ENCODE peak calls at places on chromosomes 12 and 14, in five cellular contexts. J is Panc1, U is A673, S is fibroblast of lung, Y is hepatocyte. K is an unnamed sample. For H3K4me1, the result is how much of the 10 kb centered on the place peaks cover.

GRCh38 chr12:113835913-113836312 is 130.2 kb downstream of the RBM19 start:
- DNase-seq in Y (no peak), S (no peak), J (no peak), U (no peak), K (no peak)

GRCh38 chr12:76621582-76622024 is 62.0 kb upstream of the OSBPL8 start:
- DNase-seq in Y (peak), U (peak), J (no peak), S (peak), K (peak)

GRCh38 chr12:55060470-55060869 is 40.7 kb downstream of the NEUROD4 start:
- DNase-seq in U (no peak), J (no peak), Y (no peak), S (no peak), K (peak)

GRCh38 chr12:67141405-67142018 is 127.6 kb upstream of the CAND1 start:
- DNase-seq in J (no peak), U (no peak), Y (no peak), S (no peak), K (no peak)

GRCh38 chr14:90300649-90301048 is 31.1 kb downstream of the NRDE2 start:
- DNase-seq in U (peak), S (peak), Y (no peak), J (no peak), K (no peak)

GRCh38 chr12:78189656-78190055 is 359.0 kb downstream of the NAV3 start:
- DNase-seq in Y (no peak), J (no peak), S (peak), U (no peak), K (no peak)

GRCh38 chr12:54009171-54010052 is 627 bp downstream of the HOXC8 start:
- DNase-seq in Y (peak), U (peak), J (no peak), S (no peak), K (no peak)

GRCh38 chr12:128191380-128191779 is 75.6 kb upstream of the TMEM132C start:
- DNase-seq in S (no peak), J (no peak), Y (no peak), U (no peak), K (no peak)

GRCh38 chr12:25771062-25771461 is 187.4 kb upstream of the RASSF8 start:
- DNase-seq in U (no peak), Y (no peak), S (peak), J (no peak), K (peak)

GRCh38 chr14:23631702-23632460 is 4.3 kb upstream of the DHRS2 start:
- DNase-seq in S (peak), J (peak), U (peak), Y (peak), K (peak)

GRCh38 chr12:119673634-119674033 is 5.7 kb downstream of the PRKAB1 start:
- DNase-seq in S (no peak), J (no peak), U (no peak), Y (no peak), K (no peak)

GRCh38 chr12:60197589-60197988 is 601.8 kb downstream of the SLC16A7 start:
- DNase-seq in Y (no peak), J (peak), S (peak), U (no peak), K (no peak)

GRCh38 chr12:75779891-75780501 is 251.6 kb downstream of the PHLDA1 start:
- DNase-seq in Y (no peak), U (peak), S (no peak), J (no peak), K (no peak)

GRCh38 chr12:110972870-110973269 is 52.5 kb upstream of the MYL2 start:
- DNase-seq in J (no peak), Y (no peak), U (no peak), S (no peak), K (no peak)

GRCh38 chr12:132150780-132151144 is 6.5 kb downstream of the NOC4L start:
- DNase-seq in S (no peak), J (no peak), Y (no peak), U (no peak), K (no peak)

GRCh38 chr14:24952851-24953666 is 96.9 kb downstream of the STXBP6 start:
- DNase-seq in U (peak), Y (peak), J (no peak), S (no peak), K (no peak)

GRCh38 chr12:6326316-6326959 is 15.4 kb downstream of the TNFRSF1A start:
- DNase-seq in U (peak), J (no peak), S (peak), Y (peak), K (no peak)

GRCh38 chr12:6390084-6390799 is 6.3 kb downstream of the LTBR start:
- DNase-seq in S (no peak), J (no peak), U (no peak), Y (no peak), K (no peak)

GRCh38 chr14:84591827-84592540 is 938.0 kb upstream of the FLRT2 start:
- DNase-seq in U (peak), J (no peak), S (no peak), Y (peak), K (no peak)

DNA sequence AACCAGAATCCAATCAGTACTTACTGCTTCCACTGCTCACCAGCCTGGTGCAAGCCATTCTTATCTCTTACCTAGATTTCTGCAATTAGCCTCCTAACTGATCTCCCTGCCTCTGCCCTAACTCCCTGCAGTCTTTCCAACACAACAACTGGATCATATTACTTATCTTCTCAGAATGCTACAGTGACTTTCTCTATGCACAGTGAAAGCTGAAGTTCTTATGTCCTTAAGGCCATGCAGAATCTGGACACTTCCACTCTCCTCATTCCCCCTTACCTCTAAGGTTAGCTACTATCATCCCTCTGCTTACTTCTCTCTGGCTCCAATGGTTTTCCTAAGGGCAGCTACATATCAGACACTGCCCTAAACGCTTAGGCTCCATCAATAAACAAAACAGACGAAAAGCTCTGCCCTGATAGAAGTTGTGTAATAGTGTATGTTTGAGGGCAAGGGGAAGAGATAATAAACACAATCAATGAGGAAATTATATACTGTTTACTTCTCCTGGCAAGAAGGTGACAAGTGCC is 4.0 kb downstream of the KTN1 start:
- DNase-seq in S (no peak), J (no peak), U (no peak), Y (no peak), K (no peak)
- H3K27ac ChIP-seq in S (no peak), J (peak), U (peak), Y (peak), K (no peak)

GRCh38 chr12:50219544-50219943 is 52.4 kb upstream of the CERS5 start:
- DNase-seq in U (no peak), S (no peak), J (no peak), Y (no peak), K (no peak)
- H3K4me1 ChIP-seq in U (under half), S (under half), J (under half), Y (under half), K (under half)

GRCh38 chr14:38116895-38117294 is 90.8 kb upstream of the SSTR1 start:
- DNase-seq in U (no peak), J (no peak), Y (no peak), S (no peak), K (no peak)
- H3K27ac ChIP-seq in U (no peak), J (no peak), Y (no peak), S (no peak), K (no peak)

DNA sequence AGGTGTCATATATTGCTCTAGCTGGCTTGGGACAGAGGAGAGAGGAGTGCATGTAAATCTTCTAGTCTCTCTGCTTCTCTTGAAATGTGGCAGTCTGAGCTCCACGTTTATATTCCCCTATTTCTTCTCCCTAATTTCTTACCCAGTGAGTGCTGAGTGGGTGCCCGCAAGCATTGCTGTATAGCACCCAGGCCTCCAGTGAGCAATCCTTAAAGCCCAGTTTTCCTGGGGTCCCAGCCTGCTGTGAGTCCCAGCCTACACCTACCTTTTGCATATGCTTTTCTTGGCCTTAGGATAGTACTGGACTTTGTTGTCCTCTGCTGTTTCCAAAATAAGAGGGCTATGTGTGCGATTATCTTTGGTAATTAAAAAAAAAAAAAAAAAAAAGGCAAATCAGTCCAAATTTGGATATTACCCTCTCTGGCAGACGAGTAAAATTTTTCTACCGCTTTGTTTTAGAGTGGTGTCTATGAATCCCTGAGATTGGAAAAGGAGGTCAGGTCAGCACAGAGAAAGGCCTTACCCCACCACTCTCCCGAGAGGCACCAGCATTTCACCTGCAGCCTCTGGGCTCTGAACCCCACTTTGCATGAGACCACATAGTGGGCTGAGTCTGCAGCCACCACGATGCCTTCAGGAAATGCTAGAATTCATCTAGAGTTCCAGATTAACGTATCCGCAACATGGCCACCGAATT is 1.1 kb downstream of the MGST1 start:
- DNase-seq in J (no peak), Y (no peak), U (no peak), S (peak), K (no peak)
- H3K4me1 ChIP-seq in J (under half), Y (under half), U (under half), S (under half), K (under half)

GRCh38 chr14:100045687-100046344 is 19.4 kb upstream of the EVL start:
- DNase-seq in Y (no peak), S (no peak), J (no peak), U (no peak), K (no peak)
- H3K27ac ChIP-seq in Y (no peak), S (no peak), J (no peak), U (no peak), K (no peak)

DNA sequence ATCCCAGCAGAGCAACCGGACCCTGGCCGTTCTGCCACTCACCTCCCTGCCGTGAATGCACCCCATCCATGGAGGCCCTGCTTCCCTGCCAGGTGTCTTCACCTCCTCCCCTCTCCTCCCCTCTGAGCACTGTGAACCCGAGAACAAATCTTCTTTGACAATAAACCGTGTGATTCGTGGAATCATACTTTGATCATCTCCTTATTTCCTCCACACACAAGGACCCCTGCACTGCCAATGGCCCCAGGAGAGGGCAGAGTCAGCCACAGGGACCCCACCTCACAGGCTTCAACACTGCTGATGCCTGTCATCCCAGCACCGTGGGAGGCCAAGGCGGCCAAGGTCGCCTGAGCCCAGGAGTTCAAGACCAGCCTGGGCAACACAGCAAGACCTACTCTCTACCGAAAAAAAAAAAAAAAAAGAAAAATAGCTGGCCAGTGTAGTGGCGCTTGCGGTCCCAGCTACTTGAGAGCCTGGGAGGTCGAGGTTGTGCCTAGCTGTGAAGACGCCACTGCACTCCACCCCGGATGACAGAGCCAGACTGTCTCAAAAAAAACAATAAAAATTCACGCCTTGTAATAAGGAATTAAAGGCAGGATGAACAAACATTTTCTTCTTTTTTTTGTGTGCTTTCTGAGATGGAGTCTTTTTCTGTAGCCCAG is 1.1 kb downstream of the XRCC3 start:
- DNase-seq in J (no peak), U (no peak), Y (no peak), S (no peak), K (no peak)
- H3K4me1 ChIP-seq in J (under half), U (under half), Y (under half), S (under half), K (under half)

GRCh38 chr12:47121146-47121545 is 41.4 kb upstream of the AMIGO2 start:
- DNase-seq in S (no peak), J (no peak), U (no peak), Y (no peak), K (no peak)

GRCh38 chr12:47120736-47121135 is 41.0 kb upstream of the AMIGO2 start:
- DNase-seq in S (no peak), J (no peak), U (no peak), Y (no peak), K (no peak)

GRCh38 chr12:47123730-47124129 is 44.0 kb upstream of the AMIGO2 start:
- DNase-seq in J (no peak), Y (no peak), U (no peak), S (no peak), K (no peak)

GRCh38 chr12:47124451-47124850 is 44.7 kb upstream of the AMIGO2 start:
- DNase-seq in U (no peak), J (no peak), Y (no peak), S (peak), K (peak)
- H3K27ac ChIP-seq in U (no peak), J (no peak), Y (no peak), S (no peak), K (no peak)

GRCh38 chr14:101821528-101821927 is 60.0 kb downstream of the PPP2R5C start:
- DNase-seq in U (no peak), Y (no peak), J (no peak), S (no peak), K (no peak)
- H3K4me1 ChIP-seq in U (under half), Y (under half), J (under half), S (under half), K (under half)